ENCODE peak calls at places on chromosomes 3 and 15, in five cellular contexts. D is heart left ventricle; J is psoas muscle; C is HFF-Myc; N is CD8-positive, alpha-beta T cell. O is an unnamed sample.

GRCh38 chr15:74884428-74885223 is 5.2 kb upstream of the MPI start:
- DNase-seq in D (no peak), J (no peak), C (no peak), N (no peak), O (no peak)

GRCh38 chr3:112984485-112984884 is 6.3 kb upstream of the GTPBP8 start:
- DNase-seq in D (no peak), J (no peak), C (no peak), N (no peak), O (no peak)

GRCh38 chr3:12947504-12948369 is 106.4 kb upstream of the RPL32 start:
- DNase-seq in D (peak), J (peak), C (no peak), N (no peak), O (no peak)

GRCh38 chr3:2514031-2514430 is 415.4 kb downstream of the CNTN4 start:
- DNase-seq in D (no peak), J (no peak), C (no peak), N (no peak), O (no peak)

GRCh38 chr3:25902586-25902985 is 112.7 kb downstream of the OXSM start:
- DNase-seq in D (no peak), J (no peak), C (no peak), N (no peak), O (no peak)

GRCh38 chr3:81554348-81554747 is 207.1 kb downstream of the GBE1 start:
- DNase-seq in D (no peak), J (no peak), C (peak), N (no peak), O (no peak)

GRCh38 chr3:136476280-136476679 is 226.1 kb downstream of the PCCB start:
- DNase-seq in D (no peak), J (no peak), C (no peak), N (no peak), O (no peak)

GRCh38 chr15:29870495-29871151 is 48.4 kb upstream of the TJP1 start:
- DNase-seq in D (peak), J (peak), C (no peak), N (no peak), O (no peak)

GRCh38 chr15:49991587-49991986 is 127.4 kb downstream of the ATP8B4 start:
- DNase-seq in D (no peak), J (no peak), C (no peak), N (no peak), O (no peak)

GRCh38 chr3:9913601-9914000 is 3.3 kb upstream of the IL17RC start:
- DNase-seq in D (no peak), J (no peak), C (no peak), N (no peak), O (no peak)

GRCh38 chr3:16509721-16510619 is 3.5 kb downstream of the RFTN1 start:
- DNase-seq in D (no peak), J (no peak), C (no peak), N (no peak), O (no peak)

GRCh38 chr15:69451951-69452701 is 492 bp upstream of the RPLP1 start:
- DNase-seq in D (no peak), J (peak), C (no peak), N (no peak), O (no peak)

GRCh38 chr15:26894181-26894580 is 27.3 kb downstream of the GABRA5 start:
- DNase-seq in D (no peak), J (no peak), C (no peak), N (no peak), O (no peak)

GRCh38 chr3:48180530-48181253 is 7.5 kb downstream of the CDC25A start:
- DNase-seq in D (no peak), J (no peak), C (no peak), N (no peak), O (no peak)

GRCh38 chr15:50066202-50066601 is 52.8 kb downstream of the ATP8B4 start:
- DNase-seq in D (no peak), J (no peak), C (peak), N (no peak), O (no peak)

GRCh38 chr3:179177611-179178010 is 29.5 kb downstream of the PIK3CA start:
- DNase-seq in D (no peak), J (no peak), C (no peak), N (no peak), O (no peak)

GRCh38 chr3:179172546-179172945 is 24.4 kb downstream of the PIK3CA start:
- DNase-seq in D (no peak), J (no peak), C (no peak), N (no peak), O (no peak)

GRCh38 chr3:179174898-179175297 is 26.7 kb downstream of the PIK3CA start:
- DNase-seq in D (no peak), J (no peak), C (no peak), N (no peak), O (no peak)

GRCh38 chr3:179175358-179175757 is 27.2 kb downstream of the PIK3CA start:
- DNase-seq in D (no peak), J (no peak), C (no peak), N (no peak), O (no peak)

GRCh38 chr3:179174316-179174715 is 26.2 kb downstream of the PIK3CA start:
- DNase-seq in D (no peak), J (no peak), C (no peak), N (no peak), O (no peak)
- TF ChIP-seq CTCF in D (no peak), J (no peak), C (no peak), N (no peak), O (no peak)

DNA sequence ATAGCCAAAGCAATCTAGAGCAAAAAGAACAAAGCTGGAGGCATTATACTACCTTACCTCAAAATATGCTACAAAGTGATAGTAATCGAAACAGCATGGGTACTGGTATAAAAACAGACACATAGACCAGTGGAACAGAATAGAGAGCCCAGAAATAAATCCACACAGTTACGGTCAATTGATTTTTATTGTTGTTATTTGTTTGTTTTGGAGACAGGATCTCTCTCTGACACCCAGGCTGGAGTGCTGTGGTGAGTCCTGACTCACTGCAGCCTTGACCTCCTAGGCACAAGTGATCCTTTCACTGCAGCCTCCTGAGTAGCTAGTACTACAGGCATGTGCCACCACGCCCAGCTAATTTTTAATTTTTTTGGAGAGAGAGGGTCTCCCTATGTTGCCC is 428.9 kb upstream of the C2CD4B start:
- DNase-seq in D (no peak), J (no peak), C (peak), N (no peak), O (no peak)
- TF ChIP-seq CTCF in D (no peak), J (no peak), C (no peak), N (no peak), O (no peak)

GRCh38 chr3:123584284-123584987 is 417 bp downstream of the HACD2 start:
- DNase-seq in D (no peak), J (peak), C (no peak), N (peak), O (no peak)
- TF ChIP-seq CTCF in D (peak), J (peak), C (no peak), N (no peak), O (peak)

DNA sequence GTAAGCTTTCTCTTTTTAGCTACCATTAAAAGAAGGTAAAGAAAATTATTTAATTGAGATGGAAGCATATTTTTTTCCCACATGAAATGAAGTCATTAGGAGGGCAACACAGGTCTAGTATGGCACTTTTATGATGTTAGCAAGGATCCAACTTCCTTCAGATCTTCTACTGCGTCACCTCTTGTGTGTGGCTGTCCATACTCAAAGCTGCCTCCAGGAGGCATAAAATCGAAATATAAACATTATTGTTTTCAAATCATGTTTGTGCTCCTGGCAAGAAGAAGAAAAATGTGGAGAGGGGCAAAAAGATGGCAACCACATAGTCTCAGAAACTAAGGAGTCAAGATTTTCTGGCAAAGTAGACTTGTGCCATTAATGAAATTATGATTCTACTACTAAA is 791.7 kb upstream of the EPHA6 start:
- DNase-seq in D (no peak), J (no peak), C (no peak), N (no peak), O (no peak)
- TF ChIP-seq CTCF in D (no peak), J (no peak), C (no peak), N (no peak), O (no peak)

O was measured in AG04449.